ENCODE peak calls at places on chromosomes 2 and 18, in nine cellular contexts. S is heart right ventricle, G is NCI-H748 treated with DMSO at 0.1 percent for 48 hours, T is skeletal muscle cell, U is Karpas-422, Z is dorsolateral prefrontal cortex, F is astrocyte of the hippocampus, M is WTC11, K is NAMALWA. A is an unnamed sample.

GRCh38 chr2:46439582-46439981 is 39.8 kb upstream of the TMEM247 start:
- DNase-seq in S (no peak), G (no peak), T (no peak), U (no peak), Z (no peak), F (no peak), M (no peak), K (no peak), A (no peak)

GRCh38 chr18:26536664-26537063 is 11.7 kb downstream of the KCTD1 start:
- DNase-seq in S (no peak), G (no peak), T (no peak), U (no peak), Z (no peak), F (peak; percentile 17), M (no peak), K (no peak), A (no peak)

GRCh38 chr18:24543408-24544140 is 83.1 kb downstream of the HRH4 start:
- DNase-seq in S (no peak), G (no peak), T (no peak), U (no peak), Z (no peak), F (no peak), M (no peak), K (no peak), A (no peak)

GRCh38 chr2:205934443-205934842 is 151.5 kb downstream of the INO80D start:
- DNase-seq in S (no peak), G (no peak), T (no peak), U (no peak), Z (no peak), F (peak; percentile 14), M (no peak), K (no peak), A (no peak)

GRCh38 chr2:32772623-32773221 is 144.9 kb downstream of the TTC27 start:
- DNase-seq in S (peak; percentile 31), G (no peak), T (peak; percentile 17), U (peak; percentile 74), Z (no peak), F (peak; percentile 79), M (peak; percentile 17), K (peak; percentile 67), A (no peak)

GRCh38 chr2:28102455-28102874 is 211.9 kb downstream of the BABAM2 start:
- DNase-seq in S (peak; percentile 29), G (no peak), T (peak; percentile 56), U (no peak), Z (no peak), F (peak; percentile 82), M (no peak), K (no peak), A (no peak)

GRCh38 chr2:213036836-213037235 is 114.6 kb downstream of the IKZF2 start:
- DNase-seq in S (no peak), G (no peak), T (peak; percentile 30), U (no peak), Z (no peak), F (peak; percentile 66), M (no peak), K (peak; percentile 21), A (no peak)

GRCh38 chr18:44609210-44609941 is 71.3 kb upstream of the SETBP1 start:
- DNase-seq in S (no peak), G (no peak), T (no peak), U (no peak), Z (no peak), F (no peak), M (no peak), K (no peak), A (no peak)

GRCh38 chr2:185255566-185255965 is 483.0 kb upstream of the FSIP2 start:
- DNase-seq in S (no peak), G (no peak), T (no peak), U (no peak), Z (no peak), F (peak; percentile 1), M (no peak), K (no peak), A (no peak)

A was measured in caudate nucleus.